ENCODE peak calls at places on chromosome 22, in five cellular contexts. One of them, this sample, is unnamed.

GRCh38 chr22:46824348-46824909 is 62.0 kb downstream of the TBC1D22A start:
- DNase-seq in GM12891: no peak
- DNase-seq in lower lobe of right lung: no peak
- DNase-seq in HEK293T: no peak
- DNase-seq in WTC11: no peak
- DNase-seq in this sample: no peak

GRCh38 chr22:20204821-20205220 is 54.0 kb upstream of the CCDC188 start:
- DNase-seq in GM12891: no peak
- DNase-seq in lower lobe of right lung: no peak
- DNase-seq in HEK293T: no peak
- DNase-seq in WTC11: no peak
- DNase-seq in this sample: no peak

GRCh38 chr22:38135133-38135706 is 24.7 kb upstream of the BAIAP2L2 start:
- DNase-seq in GM12891: no peak
- DNase-seq in lower lobe of right lung: no peak
- DNase-seq in HEK293T: no peak
- DNase-seq in WTC11: no peak
- DNase-seq in this sample: peak

GRCh38 chr22:24189249-24190158 is 8.2 kb downstream of the SUSD2 start:
- DNase-seq in GM12891: peak
- DNase-seq in lower lobe of right lung: peak
- DNase-seq in HEK293T: peak
- DNase-seq in WTC11: peak
- DNase-seq in this sample: peak

GRCh38 chr22:27331526-27332281 is 469.9 kb downstream of the MN1 start:
- DNase-seq in GM12891: no peak
- DNase-seq in lower lobe of right lung: peak
- DNase-seq in HEK293T: peak
- DNase-seq in WTC11: peak
- DNase-seq in this sample: peak

GRCh38 chr22:45450931-45451651 is 37.6 kb downstream of the RIBC2 start:
- DNase-seq in GM12891: no peak
- DNase-seq in lower lobe of right lung: no peak
- DNase-seq in HEK293T: no peak
- DNase-seq in WTC11: no peak
- DNase-seq in this sample: no peak

GRCh38 chr22:30881361-30882180 is 87.0 kb downstream of the MORC2 start:
- DNase-seq in GM12891: no peak
- DNase-seq in lower lobe of right lung: peak
- DNase-seq in HEK293T: no peak
- DNase-seq in WTC11: no peak
- DNase-seq in this sample: peak

GRCh38 chr22:37983860-37984791 is at the start of gene SOX10:
- DNase-seq in GM12891: no peak
- DNase-seq in lower lobe of right lung: no peak
- DNase-seq in HEK293T: no peak
- DNase-seq in WTC11: peak
- DNase-seq in this sample: no peak

GRCh38 chr22:49954354-49954753 is 6.2 kb upstream of the PIM3 start:
- DNase-seq in GM12891: no peak
- DNase-seq in lower lobe of right lung: peak
- DNase-seq in HEK293T: no peak
- DNase-seq in WTC11: no peak
- DNase-seq in this sample: no peak

GRCh38 chr22:22973336-22973735 is 85.7 kb downstream of the IGLL5 start:
- DNase-seq in GM12891: no peak
- DNase-seq in lower lobe of right lung: no peak
- DNase-seq in HEK293T: no peak
- DNase-seq in WTC11: no peak
- DNase-seq in this sample: no peak

GRCh38 chr22:30970356-30970746 is 1.3 kb downstream of the TUG1 start:
- DNase-seq in GM12891: no peak
- DNase-seq in lower lobe of right lung: no peak
- DNase-seq in HEK293T: no peak
- DNase-seq in WTC11: no peak
- DNase-seq in this sample: no peak

GRCh38 chr22:28892175-28892731 is 8.9 kb downstream of the ZNRF3 start:
- DNase-seq in GM12891: no peak
- DNase-seq in lower lobe of right lung: no peak
- DNase-seq in HEK293T: no peak
- DNase-seq in WTC11: no peak
- DNase-seq in this sample: no peak